ENCODE peak calls at places on chromosomes 13 and 19, in five cellular contexts. One of them, this sample, is unnamed.

GRCh38 chr19:3249408-3249807 is 24.9 kb downstream of the CELF5 start:
- DNase-seq in frontal cortex: no peak
- DNase-seq in midbrain: no peak
- DNase-seq in A549: peak; percentile 62
- DNase-seq in ELF-1: peak; percentile 55
- DNase-seq in this sample: no peak

GRCh38 chr13:36310417-36311108 is 12.9 kb upstream of the CCDC169 start:
- DNase-seq in ELF-1: no peak
- DNase-seq in midbrain: no peak
- DNase-seq in A549: no peak
- DNase-seq in frontal cortex: no peak
- DNase-seq in this sample: peak; percentile 50

GRCh38 chr13:41457589-41458186 is 338 bp downstream of the RGCC start:
- DNase-seq in midbrain: no peak
- DNase-seq in frontal cortex: peak; percentile 41
- DNase-seq in ELF-1: peak; percentile 16
- DNase-seq in A549: no peak
- DNase-seq in this sample: peak; percentile 10

GRCh38 chr13:114078501-114079451 is 53.6 kb downstream of the RASA3 start:
- DNase-seq in frontal cortex: no peak
- DNase-seq in ELF-1: peak; percentile 33
- DNase-seq in A549: no peak
- DNase-seq in midbrain: no peak
- DNase-seq in this sample: peak; percentile 91

GRCh38 chr13:73809561-73809960 is 324.6 kb downstream of the KLF12 start:
- DNase-seq in A549: peak; percentile 1
- DNase-seq in midbrain: no peak
- DNase-seq in frontal cortex: no peak
- DNase-seq in ELF-1: no peak
- DNase-seq in this sample: peak; percentile 80

GRCh38 chr13:45370922-45371406 is 30.0 kb upstream of the TPT1 start:
- DNase-seq in frontal cortex: peak; percentile 47
- DNase-seq in midbrain: peak; percentile 64
- DNase-seq in A549: peak; percentile 41
- DNase-seq in ELF-1: peak; percentile 92
- DNase-seq in this sample: peak; percentile 65

GRCh38 chr19:18434411-18435184 is 3.3 kb downstream of the ISYNA1 start:
- DNase-seq in frontal cortex: no peak
- DNase-seq in ELF-1: no peak
- DNase-seq in A549: no peak
- DNase-seq in midbrain: no peak
- DNase-seq in this sample: no peak

GRCh38 chr19:11481777-11482383 is 1.0 kb upstream of the ELAVL3 start:
- DNase-seq in frontal cortex: peak; percentile 94
- DNase-seq in A549: peak; percentile 90
- DNase-seq in ELF-1: peak; percentile 89
- DNase-seq in midbrain: peak; percentile 95
- DNase-seq in this sample: peak; percentile 93

GRCh38 chr19:33292595-33293254 is 9.6 kb downstream of the CEBPA start:
- DNase-seq in A549: peak; percentile 41
- DNase-seq in midbrain: no peak
- DNase-seq in frontal cortex: no peak
- DNase-seq in ELF-1: no peak
- DNase-seq in this sample: no peak

GRCh38 chr19:47729468-47729798 is 15.9 kb upstream of the NOP53 start:
- DNase-seq in A549: peak; percentile 98
- DNase-seq in midbrain: no peak
- DNase-seq in ELF-1: peak; percentile 90
- DNase-seq in frontal cortex: no peak
- DNase-seq in this sample: peak; percentile 86

GRCh38 chr13:79724348-79725103 is 243.6 kb downstream of the NDFIP2 start:
- DNase-seq in frontal cortex: no peak
- DNase-seq in ELF-1: no peak
- DNase-seq in midbrain: no peak
- DNase-seq in A549: peak; percentile 79
- DNase-seq in this sample: peak; percentile 22

GRCh38 chr13:22028831-22029230 is 358.0 kb downstream of the FGF9 start:
- DNase-seq in frontal cortex: no peak
- DNase-seq in ELF-1: no peak
- DNase-seq in A549: no peak
- DNase-seq in midbrain: no peak
- DNase-seq in this sample: no peak

GRCh38 chr13:24500977-24501376 is 11.6 kb downstream of the PARP4 start:
- DNase-seq in ELF-1: no peak
- DNase-seq in frontal cortex: no peak
- DNase-seq in midbrain: no peak
- DNase-seq in A549: peak; percentile 16
- DNase-seq in this sample: peak; percentile 91

GRCh38 chr13:61045197-61045596 is 370.5 kb downstream of the PCDH20 start:
- DNase-seq in frontal cortex: no peak
- DNase-seq in ELF-1: no peak
- DNase-seq in midbrain: no peak
- DNase-seq in A549: no peak
- DNase-seq in this sample: no peak

GRCh38 chr13:46211116-46211515 is 612 bp upstream of the LRRC63 start:
- DNase-seq in ELF-1: no peak
- DNase-seq in midbrain: peak; percentile 49
- DNase-seq in frontal cortex: no peak
- DNase-seq in A549: peak; percentile 10
- DNase-seq in this sample: no peak

GRCh38 chr13:33676700-33677048 is 141.3 kb upstream of the RFC3 start:
- DNase-seq in A549: peak; percentile 46
- DNase-seq in frontal cortex: no peak
- DNase-seq in ELF-1: no peak
- DNase-seq in midbrain: peak; percentile 29
- DNase-seq in this sample: peak; percentile 70

GRCh38 chr13:25691654-25692053 is 319.9 kb downstream of the ATP8A2 start:
- DNase-seq in ELF-1: no peak
- DNase-seq in midbrain: no peak
- DNase-seq in A549: no peak
- DNase-seq in frontal cortex: no peak
- DNase-seq in this sample: no peak

GRCh38 chr19:13118424-13119193 is 545 bp downstream of the NACC1 start:
- DNase-seq in midbrain: no peak
- DNase-seq in ELF-1: peak; percentile 81
- DNase-seq in A549: peak; percentile 47
- DNase-seq in frontal cortex: peak; percentile 48
- DNase-seq in this sample: peak; percentile 55

GRCh38 chr13:50760751-50761150 is 82.7 kb downstream of the DLEU7 start:
- DNase-seq in midbrain: no peak
- DNase-seq in frontal cortex: no peak
- DNase-seq in ELF-1: no peak
- DNase-seq in A549: no peak
- DNase-seq in this sample: peak; percentile 71

GRCh38 chr19:4068058-4068966 is 1.6 kb upstream of the ZBTB7A start:
- DNase-seq in ELF-1: no peak
- DNase-seq in A549: no peak
- DNase-seq in midbrain: no peak
- DNase-seq in frontal cortex: no peak
- DNase-seq in this sample: no peak

GRCh38 chr13:85819513-85819912 is 20.3 kb upstream of the SLITRK6 start:
- DNase-seq in midbrain: no peak
- DNase-seq in A549: no peak
- DNase-seq in ELF-1: no peak
- DNase-seq in frontal cortex: no peak
- DNase-seq in this sample: no peak

GRCh38 chr19:16496613-16496983 is 404 bp downstream of the C19orf44 start:
- DNase-seq in ELF-1: no peak
- DNase-seq in frontal cortex: no peak
- DNase-seq in midbrain: no peak
- DNase-seq in A549: no peak
- DNase-seq in this sample: peak; percentile 54

GRCh38 chr19:30878456-30878855 is 470.8 kb downstream of the TSHZ3 start:
- DNase-seq in A549: no peak
- DNase-seq in ELF-1: no peak
- DNase-seq in frontal cortex: no peak
- DNase-seq in midbrain: no peak
- DNase-seq in this sample: no peak

GRCh38 chr19:50890422-50891252 is 17.4 kb downstream of the KLK2 start:
- DNase-seq in ELF-1: no peak
- DNase-seq in midbrain: no peak
- DNase-seq in frontal cortex: no peak
- DNase-seq in A549: peak; percentile 44
- DNase-seq in this sample: peak; percentile 60

This sample was measured in iris pigment epithelial cell.